ENCODE peak calls at places on chromosomes 5 and 9, in seven cellular contexts. W is thoracic aorta; I is GM04504; G is activated CD4-positive, alpha-beta T cell treated with anti-CD3 and anti-CD28 coated beads, Interleukin-2, amount 50 U/mL, for 24 hours; F is HTR-8/SVneo; K is activated T-helper 1 cell treated with anti-CD3 and anti-CD28 coated beads, Interleukin-2, amount 50 U/mL, for 16 hours; C is activated naive CD4-positive, alpha-beta T cell treated with Interleukin-2 at 50 U/mL for 16 hours. Z is an unnamed sample.

GRCh38 chr5:177453852-177454396 is 7.3 kb downstream of the PRR7 start:
- DNase-seq in W (no peak), I (no peak), G (no peak), F (no peak), K (no peak), C (no peak), Z (no peak)

GRCh38 chr9:136347472-136348256 is 15.9 kb downstream of the DNLZ start:
- DNase-seq in W (no peak), I (no peak), G (no peak), F (no peak), K (no peak), C (no peak), Z (no peak)

GRCh38 chr9:107260437-107261081 is 22.5 kb upstream of the RAD23B start:
- DNase-seq in W (no peak), I (no peak), G (no peak), F (no peak), K (no peak), C (no peak), Z (no peak)

GRCh38 chr5:78447775-78448424 is 87.5 kb downstream of the SCAMP1 start:
- DNase-seq in W (no peak), I (no peak), G (no peak), F (no peak), K (no peak), C (no peak), Z (no peak)

GRCh38 chr9:35820076-35820475 is 5.2 kb upstream of the HINT2 start:
- DNase-seq in W (no peak), I (no peak), G (no peak), F (no peak), K (no peak), C (no peak), Z (no peak)

GRCh38 chr9:130518198-130518597 is 61.2 kb upstream of the FUBP3 start:
- DNase-seq in W (no peak), I (no peak), G (no peak), F (no peak), K (no peak), C (no peak), Z (no peak)

GRCh38 chr9:78004478-78005229 is 27.0 kb downstream of the GNAQ start:
- DNase-seq in W (no peak), I (no peak), G (no peak), F (no peak), K (no peak), C (no peak), Z (peak)

GRCh38 chr9:86443992-86444391 is 89.8 kb upstream of the TUT7 start:
- DNase-seq in W (no peak), I (no peak), G (no peak), F (no peak), K (no peak), C (no peak), Z (no peak)

GRCh38 chr5:173705512-173705825 is 89.0 kb upstream of the BOD1 start:
- DNase-seq in W (no peak), I (no peak), G (no peak), F (no peak), K (no peak), C (no peak), Z (no peak)

GRCh38 chr9:84111726-84112125 is 131.1 kb downstream of the RMI1 start:
- DNase-seq in W (no peak), I (no peak), G (no peak), F (no peak), K (no peak), C (no peak), Z (no peak)

GRCh38 chr9:135671591-135672041 is 8.5 kb downstream of the LCN9 start:
- DNase-seq in W (no peak), I (no peak), G (no peak), F (no peak), K (no peak), C (no peak), Z (no peak)

GRCh38 chr9:134307223-134307600 is 19.0 kb upstream of the RXRA start:
- DNase-seq in W (no peak), I (no peak), G (no peak), F (no peak), K (no peak), C (no peak), Z (no peak)

GRCh38 chr9:72497476-72498065 is 23.8 kb upstream of the TMC1 start:
- DNase-seq in W (no peak), I (no peak), G (no peak), F (no peak), K (no peak), C (no peak), Z (no peak)

GRCh38 chr9:86822414-86822813 is 124.9 kb downstream of the GAS1 start:
- DNase-seq in W (no peak), I (no peak), G (no peak), F (no peak), K (no peak), C (no peak), Z (no peak)

Z was measured in HCT116.